ENCODE peak calls at places on chromosome 19, in nine cellular contexts. G is ovary; R is uterus; B is brain microvascular endothelial cell; J is IMR-90; D is heart left ventricle; K is GM23248; N is left ventricle myocardium inferior; P is CD4-positive, alpha-beta memory T cell. L is an unnamed sample.

GRCh38 chr19:33797821-33798633 is 1.4 kb downstream of the KCTD15 start:
- DNase-seq in G (peak; percentile 75), R (peak; percentile 69), B (no peak), J (peak; percentile 33), D (peak; percentile 83), K (peak; percentile 54), N (peak; percentile 79), P (no peak), L (no peak)

GRCh38 chr19:45895519-45895972 is 6.9 kb downstream of the MYPOP start:
- DNase-seq in G (no peak), R (no peak), B (no peak), J (no peak), D (no peak), K (no peak), N (no peak), P (no peak), L (no peak)

GRCh38 chr19:31253816-31254551 is 95.3 kb downstream of the TSHZ3 start:
- DNase-seq in G (peak; percentile 72), R (no peak), B (no peak), J (peak; percentile 47), D (no peak), K (no peak), N (no peak), P (no peak), L (no peak)

GRCh38 chr19:53182202-53182601 is 11.0 kb downstream of the ZNF665 start:
- DNase-seq in G (no peak), R (no peak), B (peak; percentile 94), J (peak; percentile 66), D (no peak), K (peak; percentile 51), N (no peak), P (no peak), L (no peak)

GRCh38 chr19:31268751-31269150 is 80.5 kb downstream of the TSHZ3 start:
- DNase-seq in G (no peak), R (peak; percentile 9), B (no peak), J (no peak), D (no peak), K (no peak), N (no peak), P (no peak), L (no peak)

GRCh38 chr19:45404557-45405434 is at the start of gene PPP1R13L:
- DNase-seq in G (peak; percentile 69), R (peak; percentile 76), B (peak; percentile 77), J (peak; percentile 56), D (peak; percentile 88), K (no peak), N (peak; percentile 89), P (no peak), L (no peak)

GRCh38 chr19:45468159-45468651 is 409 bp downstream of the FOSB start:
- DNase-seq in G (peak; percentile 57), R (no peak), B (peak; percentile 14), J (no peak), D (peak; percentile 35), K (peak; percentile 62), N (no peak), P (no peak), L (peak; percentile 40)

GRCh38 chr19:55638864-55639359 is 1.9 kb upstream of the ZNF580 start:
- DNase-seq in G (peak; percentile 51), R (no peak), B (no peak), J (peak; percentile 21), D (no peak), K (peak; percentile 58), N (no peak), P (peak; percentile 76), L (no peak)

GRCh38 chr19:45123440-45123850 is 30.5 kb downstream of the PPP1R37 start:
- DNase-seq in G (no peak), R (no peak), B (no peak), J (no peak), D (no peak), K (no peak), N (no peak), P (no peak), L (no peak)

GRCh38 chr19:43820098-43820860 is 6.8 kb upstream of the ZNF283 start:
- DNase-seq in G (no peak), R (peak; percentile 20), B (peak; percentile 27), J (peak; percentile 42), D (peak; percentile 45), K (peak; percentile 78), N (peak; percentile 54), P (no peak), L (no peak)

GRCh38 chr19:46069841-46070341 is 29.1 kb upstream of the IGFL4 start:
- DNase-seq in G (no peak), R (no peak), B (peak; percentile 96), J (peak; percentile 93), D (no peak), K (peak; percentile 90), N (no peak), P (no peak), L (peak; percentile 52)

GRCh38 chr19:6225232-6225635 is 54.5 kb downstream of the MLLT1 start:
- DNase-seq in G (peak; percentile 26), R (no peak), B (no peak), J (no peak), D (no peak), K (no peak), N (no peak), P (no peak), L (no peak)

GRCh38 chr19:19493841-19494546 is 21.4 kb downstream of the TSSK6 start:
- DNase-seq in G (no peak), R (no peak), B (no peak), J (no peak), D (no peak), K (peak; percentile 28), N (no peak), P (no peak), L (no peak)

GRCh38 chr19:15118789-15119494 is 11.7 kb downstream of the SYDE1 start:
- DNase-seq in G (no peak), R (no peak), B (no peak), J (no peak), D (no peak), K (no peak), N (no peak), P (no peak), L (no peak)

GRCh38 chr19:15118248-15118647 is 11.0 kb downstream of the SYDE1 start:
- DNase-seq in G (no peak), R (no peak), B (no peak), J (no peak), D (no peak), K (no peak), N (no peak), P (no peak), L (no peak)

GRCh38 chr19:15123031-15123890 is 16.1 kb downstream of the SYDE1 start:
- DNase-seq in G (no peak), R (no peak), B (no peak), J (no peak), D (no peak), K (no peak), N (no peak), P (no peak), L (no peak)

GRCh38 chr19:15122331-15123030 is 15.3 kb downstream of the SYDE1 start:
- DNase-seq in G (no peak), R (no peak), B (no peak), J (no peak), D (peak; percentile 14), K (no peak), N (no peak), P (no peak), L (no peak)

GRCh38 chr19:15120135-15121026 is 13.2 kb downstream of the SYDE1 start:
- DNase-seq in G (no peak), R (no peak), B (no peak), J (no peak), D (no peak), K (no peak), N (no peak), P (no peak), L (no peak)
- H3K36me3 ChIP-seq in G (no peaks in the 10 kb centered on the region), R (no peaks in the 10 kb centered on the region), B (peaks cover 49% of the 10 kb centered on the region), J (peaks cover 62% of the 10 kb centered on the region), D (peaks cover 33% of the 10 kb centered on the region), K (peaks cover 5% of the 10 kb centered on the region), N (peaks cover 80% of the 10 kb centered on the region), P (peaks cover 26% of the 10 kb centered on the region), L (peaks cover 92% of the 10 kb centered on the region)

GRCh38 chr19:11617207-11618062 is 20.2 kb downstream of the ZNF627 start:
- DNase-seq in G (no peak), R (no peak), B (no peak), J (no peak), D (no peak), K (no peak), N (no peak), P (no peak), L (no peak)
- H3K36me3 ChIP-seq in G (no peaks in the 10 kb centered on the region), R (no peaks in the 10 kb centered on the region), B (peaks cover 77% of the 10 kb centered on the region), J (peaks cover 66% of the 10 kb centered on the region), D (peaks cover 25% of the 10 kb centered on the region), K (peaks cover 54% of the 10 kb centered on the region), N (peaks cover 73% of the 10 kb centered on the region), P (peaks cover 22% of the 10 kb centered on the region), L (peaks cover 79% of the 10 kb centered on the region)

DNA sequence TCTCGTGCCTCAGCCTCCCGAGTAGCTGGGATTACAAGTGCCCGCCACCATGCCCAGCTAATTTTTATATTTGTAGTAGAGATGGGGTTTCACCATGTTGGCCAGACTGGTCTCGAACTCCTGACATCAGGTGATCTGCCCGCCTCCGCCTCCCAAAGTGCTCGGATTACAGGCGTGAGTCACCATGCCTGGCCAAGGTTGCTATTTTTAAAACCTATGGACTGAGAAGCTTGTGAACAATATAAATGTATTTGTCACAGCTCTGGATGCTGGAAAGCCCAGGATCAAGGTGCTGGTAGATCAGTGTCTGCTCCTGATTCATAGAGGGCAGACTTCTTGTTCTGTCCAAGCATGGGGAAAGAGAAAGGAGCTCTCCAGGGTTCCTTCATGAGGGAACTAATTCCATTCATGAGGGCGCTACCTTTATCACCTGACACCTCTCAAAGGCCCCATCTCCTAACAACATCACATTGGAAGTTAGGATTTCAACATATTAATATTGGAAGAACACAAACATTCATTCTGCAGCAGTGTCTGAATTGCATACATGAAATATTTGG is 16.1 kb downstream of the CARD8 start:
- DNase-seq in G (no peak), R (no peak), B (peak; percentile 36), J (peak; percentile 51), D (no peak), K (peak; percentile 14), N (no peak), P (no peak), L (no peak)
- H3K36me3 ChIP-seq in G (no peaks in the 10 kb centered on the region), R (no peaks in the 10 kb centered on the region), B (peaks cover 15% of the 10 kb centered on the region), J (peaks cover 6% of the 10 kb centered on the region), D (peaks cover 12% of the 10 kb centered on the region), K (no peaks in the 10 kb centered on the region), N (peaks cover 59% of the 10 kb centered on the region), P (peaks cover 22% of the 10 kb centered on the region), L (peaks cover 16% of the 10 kb centered on the region)

GRCh38 chr19:879711-880438 is 13.1 kb downstream of the MED16 start:
- DNase-seq in G (no peak), R (no peak), B (no peak), J (no peak), D (no peak), K (no peak), N (no peak), P (no peak), L (no peak)

GRCh38 chr19:882871-883497 is 10.0 kb downstream of the MED16 start:
- DNase-seq in G (no peak), R (no peak), B (no peak), J (no peak), D (no peak), K (no peak), N (no peak), P (no peak), L (no peak)

GRCh38 chr19:883661-884211 is 9.3 kb downstream of the MED16 start:
- DNase-seq in G (no peak), R (no peak), B (no peak), J (no peak), D (no peak), K (no peak), N (no peak), P (no peak), L (no peak)

GRCh38 chr19:884420-885211 is 8.4 kb downstream of the MED16 start:
- DNase-seq in G (no peak), R (no peak), B (no peak), J (no peak), D (no peak), K (no peak), N (no peak), P (no peak), L (no peak)

GRCh38 chr19:881385-882071 is 11.5 kb downstream of the MED16 start:
- DNase-seq in G (no peak), R (no peak), B (no peak), J (no peak), D (no peak), K (no peak), N (no peak), P (no peak), L (no peak)
- H3K36me3 ChIP-seq in G (no peaks in the 10 kb centered on the region), R (no peaks in the 10 kb centered on the region), B (peaks cover 57% of the 10 kb centered on the region), J (peaks cover 73% of the 10 kb centered on the region), D (peaks cover 3% of the 10 kb centered on the region), K (no peaks in the 10 kb centered on the region), N (peaks cover 72% of the 10 kb centered on the region), P (peaks cover 31% of the 10 kb centered on the region), L (peaks cover 63% of the 10 kb centered on the region)

L was measured in SJSA1.